ENCODE peak calls at places on chromosomes 13 and 19, in seven cellular contexts. One of them, this sample, is unnamed.

GRCh38 chr19:33520844-33521479 is 629 bp downstream of the PEPD start:
- DNase-seq in uterus: no peak
- DNase-seq in aorta: no peak
- DNase-seq in SK-N-SH: no peak
- DNase-seq in IMR-90: no peak
- DNase-seq in A549: peak; percentile 53
- DNase-seq in fibroblast of lung: no peak
- DNase-seq in this sample: no peak

GRCh38 chr13:74290324-74290773 is 156.1 kb upstream of the KLF12 start:
- DNase-seq in uterus: peak; percentile 16
- DNase-seq in aorta: no peak
- DNase-seq in SK-N-SH: peak; percentile 47
- DNase-seq in IMR-90: peak; percentile 79
- DNase-seq in A549: no peak
- DNase-seq in fibroblast of lung: peak; percentile 99
- DNase-seq in this sample: peak; percentile 55

GRCh38 chr13:105436946-105437345 is 1098.5 kb downstream of the EFNB2 start:
- DNase-seq in uterus: no peak
- DNase-seq in aorta: no peak
- DNase-seq in SK-N-SH: peak; percentile 11
- DNase-seq in IMR-90: no peak
- DNase-seq in A549: no peak
- DNase-seq in fibroblast of lung: peak; percentile 39
- DNase-seq in this sample: no peak

GRCh38 chr19:54189020-54189667 is at the start of gene MBOAT7:
- DNase-seq in uterus: no peak
- DNase-seq in aorta: no peak
- DNase-seq in SK-N-SH: no peak
- DNase-seq in IMR-90: no peak
- DNase-seq in A549: no peak
- DNase-seq in fibroblast of lung: no peak
- DNase-seq in this sample: no peak

GRCh38 chr13:23673354-23673753 is 103.1 kb downstream of the TNFRSF19 start:
- DNase-seq in uterus: peak; percentile 47
- DNase-seq in aorta: no peak
- DNase-seq in SK-N-SH: no peak
- DNase-seq in IMR-90: peak; percentile 99
- DNase-seq in A549: no peak
- DNase-seq in fibroblast of lung: peak; percentile 99
- DNase-seq in this sample: peak; percentile 70

GRCh38 chr13:101231751-101232428 is 184.4 kb downstream of the NALCN start:
- DNase-seq in uterus: no peak
- DNase-seq in aorta: no peak
- DNase-seq in SK-N-SH: no peak
- DNase-seq in IMR-90: peak; percentile 35
- DNase-seq in A549: no peak
- DNase-seq in fibroblast of lung: peak; percentile 47
- DNase-seq in this sample: no peak

GRCh38 chr19:3370728-3371591 is 4.6 kb downstream of the NFIC start:
- DNase-seq in uterus: no peak
- DNase-seq in aorta: no peak
- DNase-seq in SK-N-SH: no peak
- DNase-seq in IMR-90: no peak
- DNase-seq in A549: no peak
- DNase-seq in fibroblast of lung: no peak
- DNase-seq in this sample: no peak

GRCh38 chr19:48859711-48860572 is 8.5 kb downstream of the PLEKHA4 start:
- DNase-seq in uterus: no peak
- DNase-seq in aorta: peak; percentile 62
- DNase-seq in SK-N-SH: peak; percentile 55
- DNase-seq in IMR-90: no peak
- DNase-seq in A549: no peak
- DNase-seq in fibroblast of lung: no peak
- DNase-seq in this sample: no peak

GRCh38 chr13:30148171-30148754 is 159.1 kb downstream of the KATNAL1 start:
- DNase-seq in uterus: no peak
- DNase-seq in aorta: no peak
- DNase-seq in SK-N-SH: no peak
- DNase-seq in IMR-90: no peak
- DNase-seq in A549: no peak
- DNase-seq in fibroblast of lung: no peak
- DNase-seq in this sample: no peak

GRCh38 chr19:40190891-40191835 is at the start of gene MAP3K10:
- DNase-seq in uterus: peak; percentile 80
- DNase-seq in aorta: peak; percentile 84
- DNase-seq in SK-N-SH: peak; percentile 95
- DNase-seq in IMR-90: peak; percentile 51
- DNase-seq in A549: peak; percentile 95
- DNase-seq in fibroblast of lung: peak; percentile 67
- DNase-seq in this sample: peak; percentile 88

GRCh38 chr19:45630463-45630862 is 8.7 kb downstream of the EML2 start:
- DNase-seq in uterus: no peak
- DNase-seq in aorta: no peak
- DNase-seq in SK-N-SH: peak; percentile 3
- DNase-seq in IMR-90: peak; percentile 96
- DNase-seq in A549: peak; percentile 63
- DNase-seq in fibroblast of lung: peak; percentile 96
- DNase-seq in this sample: no peak

GRCh38 chr13:37070145-37070695 is 10.7 kb upstream of the SUPT20H start:
- DNase-seq in uterus: no peak
- DNase-seq in aorta: no peak
- DNase-seq in SK-N-SH: peak; percentile 16
- DNase-seq in IMR-90: no peak
- DNase-seq in A549: no peak
- DNase-seq in fibroblast of lung: no peak
- DNase-seq in this sample: peak; percentile 90

GRCh38 chr19:6765738-6766356 is 1.4 kb downstream of the SH2D3A start:
- DNase-seq in uterus: no peak
- DNase-seq in aorta: no peak
- DNase-seq in SK-N-SH: no peak
- DNase-seq in IMR-90: no peak
- DNase-seq in A549: no peak
- DNase-seq in fibroblast of lung: no peak
- DNase-seq in this sample: no peak

GRCh38 chr19:32878988-32879387 is 9.4 kb upstream of the SLC7A9 start:
- DNase-seq in uterus: no peak
- DNase-seq in aorta: no peak
- DNase-seq in SK-N-SH: no peak
- DNase-seq in IMR-90: no peak
- DNase-seq in A549: no peak
- DNase-seq in fibroblast of lung: no peak
- DNase-seq in this sample: no peak

GRCh38 chr13:41587490-41587889 is 130.1 kb downstream of the RGCC start:
- DNase-seq in uterus: no peak
- DNase-seq in aorta: no peak
- DNase-seq in SK-N-SH: no peak
- DNase-seq in IMR-90: no peak
- DNase-seq in A549: no peak
- DNase-seq in fibroblast of lung: no peak
- DNase-seq in this sample: no peak

GRCh38 chr19:1251503-1252220 is 3.3 kb downstream of the MIDN start:
- DNase-seq in uterus: no peak
- DNase-seq in aorta: peak; percentile 58
- DNase-seq in SK-N-SH: peak; percentile 65
- DNase-seq in IMR-90: no peak
- DNase-seq in A549: no peak
- DNase-seq in fibroblast of lung: no peak
- DNase-seq in this sample: no peak

DNA sequence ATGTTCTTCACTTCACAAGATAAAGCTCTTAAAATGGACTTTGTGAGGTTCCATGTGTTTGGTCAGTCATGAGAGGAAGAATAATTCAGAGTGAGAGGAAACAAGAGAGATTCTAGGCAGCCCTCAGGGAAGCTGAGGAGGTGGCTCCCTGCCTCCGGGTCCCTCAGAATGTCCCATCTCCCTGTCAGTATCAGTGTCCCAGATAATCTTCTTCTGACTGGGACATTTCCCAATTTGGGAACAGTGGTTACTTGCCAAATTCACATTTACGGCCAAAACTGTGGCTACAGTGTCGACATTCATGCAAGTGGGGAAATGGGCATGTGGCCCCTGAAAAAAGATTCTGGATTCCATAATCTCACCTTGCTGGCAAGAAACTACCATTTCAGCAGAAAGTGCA is 9.0 kb downstream of the ZNF417 start:
- DNase-seq in uterus: no peak
- DNase-seq in aorta: no peak
- DNase-seq in SK-N-SH: no peak
- DNase-seq in IMR-90: no peak
- DNase-seq in A549: no peak
- DNase-seq in fibroblast of lung: no peak
- DNase-seq in this sample: no peak
- H3K9me3 ChIP-seq in uterus: no peaks in the 10 kb centered on the region
- H3K9me3 ChIP-seq in aorta: peaks cover 21% of the 10 kb centered on the region
- H3K9me3 ChIP-seq in SK-N-SH: peaks cover 11% of the 10 kb centered on the region
- H3K9me3 ChIP-seq in IMR-90: peaks cover 8% of the 10 kb centered on the region
- H3K9me3 ChIP-seq in A549: peaks cover 84% of the 10 kb centered on the region
- H3K9me3 ChIP-seq in fibroblast of lung: no peaks in the 10 kb centered on the region
- H3K9me3 ChIP-seq in this sample: peaks cover 8% of the 10 kb centered on the region

DNA sequence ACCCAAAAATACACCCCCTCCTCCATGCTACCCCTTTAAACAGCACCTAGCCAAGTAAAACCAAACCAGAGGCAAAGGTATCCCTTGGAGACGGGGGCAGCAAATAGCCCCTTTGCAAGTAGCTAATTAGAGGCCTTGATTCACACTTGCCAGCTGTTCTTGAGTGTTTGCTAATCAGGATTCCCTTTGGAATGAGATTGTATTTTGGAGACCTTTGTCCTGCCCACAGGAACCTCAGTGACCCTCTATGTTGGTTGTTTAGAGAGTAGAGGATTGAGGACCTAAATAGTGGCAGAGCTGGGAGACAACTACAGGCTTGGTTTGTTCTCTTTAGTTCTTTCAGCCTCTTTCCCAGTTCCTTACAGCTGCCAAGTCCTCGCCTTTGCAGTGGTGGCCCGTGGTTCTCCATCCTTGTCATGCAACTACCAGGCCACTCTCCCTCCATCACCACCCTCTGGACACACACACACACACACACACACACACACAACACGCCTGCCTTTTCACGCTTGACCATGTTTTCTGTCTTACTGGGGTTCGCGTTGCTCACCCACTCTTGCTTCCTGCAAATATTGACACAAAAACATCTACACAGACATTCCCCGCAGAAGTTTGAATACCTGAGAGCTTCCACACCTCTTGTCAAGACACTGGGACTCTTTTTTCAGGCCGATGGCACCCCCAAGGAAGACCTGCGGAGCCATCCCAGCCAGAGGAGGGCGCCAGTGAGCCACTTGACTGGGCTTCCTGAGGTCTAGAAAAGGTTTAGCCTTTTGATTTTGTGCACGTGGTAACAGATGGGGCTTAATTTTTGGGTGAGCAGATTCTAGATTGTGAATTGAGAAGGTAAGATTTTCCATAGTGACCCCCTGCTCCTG is 80.0 kb upstream of the GPR183 start:
- DNase-seq in uterus: no peak
- DNase-seq in aorta: peak; percentile 71
- DNase-seq in SK-N-SH: peak; percentile 58
- DNase-seq in IMR-90: no peak
- DNase-seq in A549: peak; percentile 29
- DNase-seq in fibroblast of lung: no peak
- DNase-seq in this sample: peak; percentile 62
- H3K27ac ChIP-seq in uterus: no peak overlapping the region
- H3K27ac ChIP-seq in aorta: no peak overlapping the region
- H3K27ac ChIP-seq in SK-N-SH: no peak overlapping the region
- H3K27ac ChIP-seq in IMR-90: no peak overlapping the region
- H3K27ac ChIP-seq in A549: no peak overlapping the region
- H3K27ac ChIP-seq in fibroblast of lung: no peak overlapping the region
- H3K27ac ChIP-seq in this sample: no peak overlapping the region

GRCh38 chr19:15998166-15998565 is 49.4 kb downstream of the OR10H4 start:
- DNase-seq in uterus: no peak
- DNase-seq in aorta: no peak
- DNase-seq in SK-N-SH: no peak
- DNase-seq in IMR-90: no peak
- DNase-seq in A549: no peak
- DNase-seq in fibroblast of lung: no peak
- DNase-seq in this sample: no peak

GRCh38 chr19:15992014-15992413 is 43.2 kb downstream of the OR10H4 start:
- DNase-seq in uterus: no peak
- DNase-seq in aorta: no peak
- DNase-seq in SK-N-SH: no peak
- DNase-seq in IMR-90: no peak
- DNase-seq in A549: no peak
- DNase-seq in fibroblast of lung: no peak
- DNase-seq in this sample: no peak

GRCh38 chr19:16000024-16000687 is 51.3 kb downstream of the OR10H4 start:
- DNase-seq in uterus: no peak
- DNase-seq in aorta: no peak
- DNase-seq in SK-N-SH: no peak
- DNase-seq in IMR-90: peak; percentile 10
- DNase-seq in A549: no peak
- DNase-seq in fibroblast of lung: no peak
- DNase-seq in this sample: no peak

GRCh38 chr19:15991602-15992001 is 42.8 kb downstream of the OR10H4 start:
- DNase-seq in uterus: no peak
- DNase-seq in aorta: no peak
- DNase-seq in SK-N-SH: no peak
- DNase-seq in IMR-90: no peak
- DNase-seq in A549: no peak
- DNase-seq in fibroblast of lung: no peak
- DNase-seq in this sample: no peak

GRCh38 chr19:15995536-15995935 is 46.7 kb downstream of the OR10H4 start:
- DNase-seq in uterus: no peak
- DNase-seq in aorta: peak; percentile 77
- DNase-seq in SK-N-SH: no peak
- DNase-seq in IMR-90: no peak
- DNase-seq in A549: no peak
- DNase-seq in fibroblast of lung: no peak
- DNase-seq in this sample: no peak
- H3K9me3 ChIP-seq in uterus: no peaks in the 10 kb centered on the region
- H3K9me3 ChIP-seq in aorta: peaks cover 1% of the 10 kb centered on the region
- H3K9me3 ChIP-seq in SK-N-SH: no peaks in the 10 kb centered on the region
- H3K9me3 ChIP-seq in IMR-90: no peaks in the 10 kb centered on the region
- H3K9me3 ChIP-seq in A549: peaks cover 5% of the 10 kb centered on the region
- H3K9me3 ChIP-seq in fibroblast of lung: no peaks in the 10 kb centered on the region
- H3K9me3 ChIP-seq in this sample: no peaks in the 10 kb centered on the region

DNA sequence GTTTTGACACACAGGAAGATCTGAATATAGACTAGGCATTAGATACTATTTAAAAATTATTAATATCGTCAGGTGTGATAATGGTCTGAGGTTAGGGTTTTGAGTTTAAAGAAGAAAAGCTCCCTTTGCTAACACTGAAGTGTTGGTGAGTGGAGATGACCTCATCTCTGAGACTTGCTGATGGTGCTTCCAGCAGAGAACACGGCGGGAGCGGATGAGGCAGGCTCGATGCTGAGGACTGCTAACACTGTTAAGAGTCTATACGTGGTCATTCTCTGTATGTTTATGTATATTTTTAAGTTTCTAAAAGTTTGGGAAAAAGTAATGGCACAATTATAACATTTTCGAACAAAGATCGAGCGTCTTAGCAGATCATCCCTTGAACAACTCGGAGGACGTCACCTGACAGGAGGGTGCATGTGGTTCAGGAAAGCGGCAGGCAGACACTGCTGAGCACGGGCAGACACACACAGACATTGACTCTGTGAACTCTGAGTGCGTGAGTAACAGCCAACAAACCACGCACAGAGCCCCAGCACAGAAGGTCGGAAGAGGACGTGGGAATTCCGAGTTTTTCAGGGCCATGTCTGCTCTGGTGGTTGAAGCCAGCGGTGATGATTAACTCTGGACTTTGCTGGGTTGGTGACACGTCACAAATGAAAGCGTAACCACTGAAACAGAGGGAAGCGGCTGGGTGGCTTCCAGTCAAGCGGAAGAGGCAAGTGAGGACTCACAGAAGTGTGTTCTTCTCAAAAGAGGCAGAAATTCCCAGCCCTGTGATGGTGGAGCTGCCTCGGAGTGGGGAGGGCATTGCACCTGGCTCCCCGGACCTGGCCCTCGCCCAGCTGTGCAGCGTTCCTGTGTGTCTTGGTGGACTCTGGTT is 91.9 kb upstream of the TEX29 start:
- DNase-seq in uterus: no peak
- DNase-seq in aorta: peak; percentile 79
- DNase-seq in SK-N-SH: no peak
- DNase-seq in IMR-90: peak; percentile 34
- DNase-seq in A549: no peak
- DNase-seq in fibroblast of lung: peak; percentile 93
- DNase-seq in this sample: no peak
- H3K27ac ChIP-seq in uterus: no peak overlapping the region
- H3K27ac ChIP-seq in aorta: no peak overlapping the region
- H3K27ac ChIP-seq in SK-N-SH: no peak overlapping the region
- H3K27ac ChIP-seq in IMR-90: no peak overlapping the region
- H3K27ac ChIP-seq in A549: no peak overlapping the region
- H3K27ac ChIP-seq in fibroblast of lung: no peak overlapping the region
- H3K27ac ChIP-seq in this sample: no peak overlapping the region

This sample was measured in SJCRH30.